ENCODE peak calls at places on chromosomes 11 and 22, in eight cellular contexts. Y is breast epithelium, N is SK-N-MC, T is HCT116, D is K562, Z is sigmoid colon, F is GM12892, K is transverse colon. J is an unnamed sample.

GRCh38 chr11:10118830-10119229 is 175.2 kb downstream of the SBF2 start:
- DNase-seq in D (no peak), T (no peak), Y (no peak), K (no peak), F (no peak), Z (no peak), N (no peak), J (no peak)

GRCh38 chr22:42296381-42296853 is 26.0 kb upstream of the TCF20 start:
- DNase-seq in F (no peak), N (no peak), Y (no peak), T (no peak), Z (peak; percentile 75), D (no peak), K (peak; percentile 50), J (no peak)

GRCh38 chr11:16605440-16605970 is 132.9 kb upstream of the C11orf58 start:
- DNase-seq in Y (no peak), Z (no peak), T (no peak), K (peak; percentile 22), F (no peak), D (peak; percentile 50), N (no peak), J (no peak)

GRCh38 chr11:127288926-127289325 is 288.4 kb upstream of the KIRREL3 start:
- DNase-seq in D (no peak), T (no peak), K (no peak), N (no peak), Z (no peak), Y (no peak), F (no peak), J (no peak)

GRCh38 chr22:36152088-36152487 is 8.5 kb downstream of the APOL3 start:
- DNase-seq in Y (no peak), D (no peak), T (no peak), Z (no peak), F (no peak), N (no peak), K (no peak), J (no peak)

GRCh38 chr11:61682093-61682732 is 2.0 kb downstream of the DAGLA start:
- DNase-seq in K (peak; percentile 64), Y (no peak), N (no peak), Z (peak; percentile 81), D (no peak), T (no peak), F (no peak), J (no peak)

GRCh38 chr22:18056161-18056666 is 21.6 kb upstream of the PEX26 start:
- DNase-seq in Y (no peak), K (peak; percentile 57), D (no peak), F (no peak), N (no peak), T (no peak), Z (no peak), J (no peak)

GRCh38 chr11:113874096-113874919 is 1.1 kb downstream of the USP28 start:
- DNase-seq in K (no peak), T (no peak), D (peak; percentile 15), Y (no peak), Z (no peak), N (no peak), F (no peak), J (peak; percentile 62)

GRCh38 chr22:43152355-43153071 is 1.2 kb downstream of the TSPO start:
- DNase-seq in N (no peak), T (no peak), D (no peak), Z (peak; percentile 88), F (no peak), K (peak; percentile 88), Y (peak; percentile 65), J (no peak)

GRCh38 chr11:79119491-79120284 is 321.1 kb downstream of the TENM4 start:
- DNase-seq in D (no peak), N (no peak), K (no peak), T (no peak), Y (no peak), F (no peak), Z (no peak), J (no peak)

GRCh38 chr11:62706841-62707240 is 383 bp downstream of the BSCL2 start:
- DNase-seq in Z (peak; percentile 61), D (no peak), Y (no peak), K (no peak), F (no peak), N (no peak), T (no peak), J (no peak)
- TF ChIP-seq POLR2AphosphoS5 in Z (no peak), D (no peak), Y (no peak), K (no peak), F (no peak), N (no peak), T (no peak), J (no peak)

DNA sequence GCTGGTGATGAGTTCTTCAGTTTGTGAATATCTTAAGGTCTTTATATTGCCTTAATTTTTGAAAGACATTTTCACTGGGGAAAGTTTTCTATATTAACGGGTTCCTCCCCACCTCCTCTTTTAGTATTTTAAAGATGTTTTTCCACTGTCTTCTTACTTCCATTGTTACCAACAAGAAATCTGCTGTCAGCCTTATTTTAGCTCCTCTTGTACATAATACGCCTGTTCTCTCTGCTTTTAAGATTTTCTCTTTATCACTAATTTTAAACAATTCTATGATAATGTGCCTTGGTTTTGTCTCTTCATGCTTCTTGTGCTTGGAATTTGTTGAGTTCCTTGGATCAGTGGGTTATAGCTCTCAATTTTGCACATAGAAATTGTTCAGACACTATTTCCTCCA is 280.4 kb downstream of the DCDC1 start:
- DNase-seq in D (no peak), Z (no peak), K (no peak), F (no peak), N (no peak), Y (no peak), T (no peak), J (no peak)
- TF ChIP-seq POLR2AphosphoS5 in D (no peak), Z (no peak), K (no peak), F (no peak), N (no peak), Y (no peak), T (no peak), J (no peak)

GRCh38 chr11:95231126-95231880 is at the start of gene SESN3:
- DNase-seq in D (peak; percentile 96), K (peak; percentile 98), Z (peak; percentile 99), N (peak; percentile 85), F (peak; percentile 76), T (peak; percentile 87), Y (peak; percentile 99), J (peak; percentile 100)

GRCh38 chr11:95228081-95228859 is 2.7 kb downstream of the SESN3 start:
- DNase-seq in T (no peak), N (no peak), Y (no peak), Z (no peak), K (no peak), F (no peak), D (no peak), J (no peak)

GRCh38 chr11:95231881-95232605 is 1.0 kb upstream of the SESN3 start:
- DNase-seq in Z (peak; percentile 86), Y (peak; percentile 59), T (no peak), K (peak; percentile 66), D (no peak), F (no peak), N (no peak), J (no peak)

GRCh38 chr11:95230054-95231034 is 658 bp downstream of the SESN3 start:
- DNase-seq in N (no peak), F (no peak), Y (peak; percentile 21), T (no peak), D (peak; percentile 14), Z (peak; percentile 64), K (peak; percentile 24), J (no peak)

DNA sequence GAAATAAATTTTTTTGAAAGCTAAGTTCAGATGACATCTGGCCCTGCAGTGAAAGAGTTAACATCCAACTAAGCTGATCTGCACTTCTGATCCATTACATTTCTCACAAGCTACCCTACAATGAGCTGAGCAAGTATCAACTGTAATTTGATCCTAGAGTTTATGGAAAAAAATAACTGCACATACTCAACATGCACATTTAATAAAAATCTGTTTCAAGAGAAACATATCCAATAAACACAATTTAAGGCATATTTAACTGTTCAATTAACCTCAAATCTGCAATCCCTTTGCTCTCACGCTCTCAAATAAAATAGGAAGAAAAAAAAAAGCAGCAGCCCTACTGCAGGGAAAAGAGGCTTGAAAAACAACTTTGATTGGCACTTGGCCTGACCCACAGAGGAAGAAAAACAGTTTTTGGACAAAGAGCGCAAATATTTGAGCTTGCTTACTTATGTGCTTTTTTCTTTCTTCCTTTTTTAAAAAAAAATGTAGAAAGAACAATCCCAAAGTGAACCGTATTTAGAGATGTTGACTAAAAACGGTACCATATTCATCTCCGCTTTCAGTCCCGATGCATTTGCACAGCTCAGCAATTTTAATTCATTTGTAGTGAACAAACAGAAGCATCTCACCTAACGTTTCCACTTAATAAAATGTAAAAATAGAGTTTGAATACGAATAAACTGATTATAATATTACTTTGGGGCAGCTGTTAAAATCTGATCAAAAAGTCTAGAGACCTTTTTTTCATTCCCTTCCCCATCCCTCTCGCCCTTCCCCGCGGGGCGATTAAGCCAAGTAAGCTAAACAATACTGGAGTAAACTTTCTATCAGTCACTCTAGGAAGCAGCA is 1.6 kb downstream of the SESN3 start:
- DNase-seq in N (no peak), T (no peak), F (no peak), Z (peak; percentile 57), D (no peak), Y (no peak), K (no peak), J (no peak)
- TF ChIP-seq POLR2AphosphoS5 in N (no peak), T (no peak), F (no peak), Z (no peak), D (no peak), Y (no peak), K (no peak), J (no peak)

GRCh38 chr22:20777420-20778177 is 3.7 kb downstream of the SERPIND1 start:
- DNase-seq in Y (no peak), N (no peak), T (peak; percentile 70), Z (no peak), K (peak; percentile 16), F (no peak), D (peak; percentile 99), J (no peak)

GRCh38 chr22:20775342-20775895 is 1.5 kb downstream of the SERPIND1 start:
- DNase-seq in K (no peak), Z (no peak), N (no peak), T (no peak), Y (no peak), F (no peak), D (no peak), J (no peak)

GRCh38 chr22:20774882-20775281 is 969 bp downstream of the SERPIND1 start:
- DNase-seq in Y (no peak), D (no peak), Z (no peak), K (no peak), T (no peak), N (no peak), F (no peak), J (no peak)

GRCh38 chr22:20779014-20779812 is 5.3 kb downstream of the SERPIND1 start:
- DNase-seq in Z (no peak), D (no peak), T (no peak), F (no peak), Y (no peak), N (no peak), K (no peak), J (no peak)

DNA sequence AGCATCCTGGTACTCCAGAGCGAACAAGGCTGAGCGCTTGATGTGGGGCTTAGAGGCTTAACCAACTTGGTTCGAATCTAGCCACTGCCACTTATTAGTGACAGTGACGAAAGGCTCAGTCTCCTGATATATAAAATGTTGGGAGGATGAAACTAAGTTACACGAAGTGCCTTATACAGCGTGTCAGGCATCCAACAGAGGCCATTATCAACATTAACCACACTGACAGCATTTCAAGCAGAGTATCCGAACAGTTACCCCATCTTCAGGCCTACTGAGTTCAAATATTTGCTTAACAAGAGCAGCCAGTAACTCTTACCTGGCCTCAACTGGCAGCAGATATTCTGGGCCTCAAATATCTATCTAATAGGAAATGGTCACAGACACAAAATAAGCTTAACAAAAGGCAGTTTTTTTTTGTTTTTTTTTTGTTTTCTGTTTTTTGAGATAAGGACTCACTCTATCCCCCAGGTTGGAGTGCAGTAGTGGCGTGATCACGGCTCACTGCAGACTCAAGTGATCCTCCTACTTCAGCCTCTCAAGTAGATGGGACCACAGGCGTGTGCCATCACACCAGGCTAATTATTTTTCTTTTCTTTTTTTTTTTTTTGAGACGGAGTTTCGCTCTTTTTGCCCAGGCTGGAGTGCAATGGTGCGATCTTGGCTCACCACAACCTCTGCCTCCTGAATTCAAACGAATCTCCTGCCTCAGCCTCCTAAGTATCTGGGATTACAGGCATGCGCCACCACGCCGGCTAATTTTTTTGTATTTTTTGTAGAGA is 2.9 kb downstream of the SERPIND1 start:
- DNase-seq in N (no peak), Z (no peak), Y (no peak), F (no peak), T (no peak), K (no peak), D (no peak), J (no peak)
- TF ChIP-seq POLR2AphosphoS5 in N (no peak), Z (no peak), Y (no peak), F (no peak), T (no peak), K (no peak), D (no peak), J (no peak)

J was measured in vagina.